ENCODE peak calls at places on chromosomes 7 and 10, in four cellular contexts. One of them, this sample, is unnamed. For H3K4me1, the result is how much of the 10 kb centered on the place peaks cover.

GRCh38 chr7:3805151-3805550 is 504.1 kb downstream of the SDK1 start:
- DNase-seq in kidney: no peak
- DNase-seq in iPS DF 6.9: no peak
- DNase-seq in testis: no peak
- DNase-seq in this sample: no peak

GRCh38 chr10:22320591-22321155 is at the start of gene BMI1:
- DNase-seq in iPS DF 6.9: no peak
- DNase-seq in testis: peak
- DNase-seq in kidney: peak
- DNase-seq in this sample: peak

GRCh38 chr7:15459018-15459621 is 102.7 kb downstream of the AGMO start:
- DNase-seq in kidney: no peak
- DNase-seq in iPS DF 6.9: no peak
- DNase-seq in testis: no peak
- DNase-seq in this sample: no peak

GRCh38 chr7:40977533-40977932 is 725.4 kb downstream of the INHBA start:
- DNase-seq in testis: no peak
- DNase-seq in iPS DF 6.9: no peak
- DNase-seq in kidney: no peak
- DNase-seq in this sample: no peak

GRCh38 chr10:109963439-109963838 is 40.1 kb upstream of the XPNPEP1 start:
- DNase-seq in iPS DF 6.9: no peak
- DNase-seq in kidney: no peak
- DNase-seq in testis: no peak
- DNase-seq in this sample: no peak

GRCh38 chr10:1465993-1466764 is 271.1 kb downstream of the ADARB2 start:
- DNase-seq in testis: no peak
- DNase-seq in kidney: no peak
- DNase-seq in iPS DF 6.9: no peak
- DNase-seq in this sample: no peak

GRCh38 chr10:3784510-3785250 is at the start of gene KLF6:
- DNase-seq in iPS DF 6.9: no peak
- DNase-seq in kidney: peak
- DNase-seq in testis: no peak
- DNase-seq in this sample: peak

GRCh38 chr7:76372984-76373833 is 14.4 kb upstream of the YWHAG start:
- DNase-seq in iPS DF 6.9: no peak
- DNase-seq in kidney: peak
- DNase-seq in testis: peak
- DNase-seq in this sample: no peak

GRCh38 chr10:24947304-24948097 is 4.9 kb downstream of the PRTFDC1 start:
- DNase-seq in iPS DF 6.9: no peak
- DNase-seq in kidney: no peak
- DNase-seq in testis: no peak
- DNase-seq in this sample: no peak

GRCh38 chr10:30915141-30915540 is 116.5 kb downstream of the ZNF438 start:
- DNase-seq in iPS DF 6.9: no peak
- DNase-seq in testis: no peak
- DNase-seq in kidney: no peak
- DNase-seq in this sample: no peak

GRCh38 chr7:98351136-98351535 is 49.8 kb downstream of the BAIAP2L1 start:
- DNase-seq in kidney: no peak
- DNase-seq in testis: no peak
- DNase-seq in iPS DF 6.9: no peak
- DNase-seq in this sample: no peak
- H3K4me1 ChIP-seq in kidney: under half
- H3K4me1 ChIP-seq in testis: under half
- H3K4me1 ChIP-seq in iPS DF 6.9: under half
- H3K4me1 ChIP-seq in this sample: under half

DNA sequence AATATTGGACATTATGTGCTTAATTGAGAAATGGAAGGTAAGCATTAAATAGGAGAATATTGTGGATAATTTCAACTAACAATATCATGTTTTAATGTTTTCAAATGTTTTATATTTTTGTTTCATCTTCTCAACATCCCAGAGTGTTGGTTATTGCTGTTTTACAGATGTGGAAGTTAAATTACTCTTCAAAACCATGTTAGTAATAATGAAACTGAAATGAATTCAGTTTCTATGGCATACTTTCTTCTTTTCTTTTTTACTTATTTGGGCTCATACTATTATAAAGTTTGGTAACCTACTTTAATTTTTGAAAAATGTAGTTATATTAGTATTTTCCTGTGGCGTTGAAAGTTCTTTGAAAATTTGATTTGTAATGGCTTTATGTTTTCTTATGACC is 4.2 kb downstream of the GLRX3 start:
- DNase-seq in kidney: no peak
- DNase-seq in iPS DF 6.9: no peak
- DNase-seq in testis: no peak
- DNase-seq in this sample: no peak
- H3K4me1 ChIP-seq in kidney: under half
- H3K4me1 ChIP-seq in iPS DF 6.9: under half
- H3K4me1 ChIP-seq in testis: under half
- H3K4me1 ChIP-seq in this sample: under half

DNA sequence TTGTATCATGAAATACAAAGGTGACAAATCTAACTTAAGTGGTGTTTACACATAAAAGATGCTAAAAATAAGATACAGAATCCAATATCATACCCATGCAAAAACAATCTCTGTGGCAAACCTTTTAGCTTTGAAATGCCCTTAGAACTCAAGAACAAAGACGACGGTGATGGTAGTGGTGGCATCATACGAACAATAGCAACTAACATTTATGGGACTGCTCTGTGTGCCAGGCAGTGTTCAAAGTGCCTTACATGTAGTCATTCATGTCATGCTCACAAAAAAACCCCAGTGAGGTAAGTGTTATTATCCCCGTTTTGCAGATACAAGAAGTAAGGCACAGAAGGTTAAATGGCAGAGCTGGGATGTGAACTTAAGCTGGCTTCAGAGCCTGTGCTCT is 563.9 kb downstream of the PARD3 start:
- DNase-seq in kidney: no peak
- DNase-seq in testis: no peak
- DNase-seq in iPS DF 6.9: no peak
- DNase-seq in this sample: peak
- H3K4me1 ChIP-seq in kidney: under half
- H3K4me1 ChIP-seq in testis: under half
- H3K4me1 ChIP-seq in iPS DF 6.9: under half
- H3K4me1 ChIP-seq in this sample: under half

GRCh38 chr7:131279044-131279443 is 48.6 kb upstream of the MKLN1 start:
- DNase-seq in testis: no peak
- DNase-seq in iPS DF 6.9: no peak
- DNase-seq in kidney: no peak
- DNase-seq in this sample: no peak
- H3K4me1 ChIP-seq in testis: under half
- H3K4me1 ChIP-seq in iPS DF 6.9: under half
- H3K4me1 ChIP-seq in kidney: under half
- H3K4me1 ChIP-seq in this sample: under half

DNA sequence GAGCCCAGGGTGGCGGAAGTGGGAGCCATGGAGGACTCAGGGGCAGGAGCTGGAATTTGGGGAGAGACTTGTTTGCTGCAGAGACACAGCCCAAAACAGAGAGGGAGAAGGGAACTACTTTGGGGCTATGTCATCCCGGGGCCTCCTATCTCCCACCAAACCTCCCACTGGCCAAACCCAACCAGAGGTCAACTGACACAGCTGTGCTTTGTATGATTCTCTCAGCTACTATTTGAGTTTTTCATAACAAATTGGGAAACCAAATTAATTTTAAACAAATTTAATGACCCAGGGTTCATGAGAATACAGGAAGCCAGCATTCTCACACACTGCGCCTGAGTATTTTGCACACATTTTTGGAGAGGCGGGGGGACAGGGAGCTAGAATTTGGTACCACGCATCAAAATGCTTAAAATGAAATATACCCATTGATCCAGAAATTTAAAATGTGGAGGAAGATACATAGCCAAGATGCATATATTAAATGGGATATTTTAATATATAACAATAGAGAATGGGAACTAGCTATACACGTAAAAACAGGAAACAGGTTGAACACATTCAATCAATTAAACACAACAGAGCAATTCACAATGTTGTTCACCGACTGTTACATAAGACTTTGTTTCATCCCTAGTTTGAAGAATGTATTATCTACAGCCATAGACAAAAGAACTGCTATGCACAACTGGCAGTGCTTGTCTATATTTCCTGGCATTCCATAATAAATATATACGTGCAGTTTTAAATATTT is 105.3 kb downstream of the PARD3 start:
- DNase-seq in kidney: no peak
- DNase-seq in testis: no peak
- DNase-seq in iPS DF 6.9: no peak
- DNase-seq in this sample: no peak
- H3K4me1 ChIP-seq in kidney: under half
- H3K4me1 ChIP-seq in testis: under half
- H3K4me1 ChIP-seq in iPS DF 6.9: under half
- H3K4me1 ChIP-seq in this sample: under half